ENCODE peak calls at places on chromosomes 12 and 14, in eight cellular contexts. One of them, this sample, is unnamed.
A peak's percentile ranks its signal among the peaks of the same experiment; 100 is the strongest.

GRCh38 chr14:29749327-29749726 is 178.3 kb downstream of the PRKD1 start:
- DNase-seq in left ventricle myocardium inferior: no peak
- DNase-seq in heart left ventricle: no peak
- DNase-seq in lower lobe of right lung: no peak
- DNase-seq in bronchial epithelial cell: no peak
- DNase-seq in naive thymus-derived CD4-positive, alpha-beta T cell: no peak
- DNase-seq in body of pancreas: no peak
- DNase-seq in BE2C: no peak
- DNase-seq in this sample: no peak

GRCh38 chr14:95258754-95259593 is 60.7 kb downstream of the CLMN start:
- DNase-seq in body of pancreas: no peak
- DNase-seq in left ventricle myocardium inferior: no peak
- DNase-seq in lower lobe of right lung: no peak
- DNase-seq in BE2C: no peak
- DNase-seq in bronchial epithelial cell: no peak
- DNase-seq in heart left ventricle: no peak
- DNase-seq in naive thymus-derived CD4-positive, alpha-beta T cell: no peak
- DNase-seq in this sample: no peak

GRCh38 chr12:116366456-116366776 is 88.9 kb upstream of the MED13L start:
- DNase-seq in heart left ventricle: no peak
- DNase-seq in bronchial epithelial cell: no peak
- DNase-seq in BE2C: peak; percentile 89
- DNase-seq in lower lobe of right lung: peak; percentile 63
- DNase-seq in body of pancreas: peak; percentile 92
- DNase-seq in naive thymus-derived CD4-positive, alpha-beta T cell: no peak
- DNase-seq in left ventricle myocardium inferior: no peak
- DNase-seq in this sample: no peak

GRCh38 chr12:95815635-95816212 is 25.2 kb upstream of the NTN4 start:
- DNase-seq in left ventricle myocardium inferior: no peak
- DNase-seq in body of pancreas: no peak
- DNase-seq in BE2C: no peak
- DNase-seq in bronchial epithelial cell: peak; percentile 52
- DNase-seq in lower lobe of right lung: no peak
- DNase-seq in heart left ventricle: no peak
- DNase-seq in naive thymus-derived CD4-positive, alpha-beta T cell: no peak
- DNase-seq in this sample: no peak

GRCh38 chr12:126191037-126191891 is 1126.0 kb downstream of the AACS start:
- DNase-seq in lower lobe of right lung: no peak
- DNase-seq in BE2C: peak; percentile 5
- DNase-seq in body of pancreas: peak; percentile 86
- DNase-seq in heart left ventricle: no peak
- DNase-seq in naive thymus-derived CD4-positive, alpha-beta T cell: no peak
- DNase-seq in left ventricle myocardium inferior: no peak
- DNase-seq in bronchial epithelial cell: no peak
- DNase-seq in this sample: peak; percentile 2

GRCh38 chr12:39571351-39571750 is 48.3 kb downstream of the ABCD2 start:
- DNase-seq in bronchial epithelial cell: peak; percentile 46
- DNase-seq in naive thymus-derived CD4-positive, alpha-beta T cell: no peak
- DNase-seq in lower lobe of right lung: no peak
- DNase-seq in BE2C: no peak
- DNase-seq in heart left ventricle: no peak
- DNase-seq in body of pancreas: no peak
- DNase-seq in left ventricle myocardium inferior: no peak
- DNase-seq in this sample: no peak

GRCh38 chr14:24362241-24362960 is 5.6 kb upstream of the NFATC4 start:
- DNase-seq in left ventricle myocardium inferior: no peak
- DNase-seq in BE2C: no peak
- DNase-seq in naive thymus-derived CD4-positive, alpha-beta T cell: no peak
- DNase-seq in heart left ventricle: no peak
- DNase-seq in bronchial epithelial cell: no peak
- DNase-seq in body of pancreas: no peak
- DNase-seq in lower lobe of right lung: no peak
- DNase-seq in this sample: no peak

GRCh38 chr14:94677747-94678146 is 65.6 kb downstream of the SERPINA3 start:
- DNase-seq in BE2C: no peak
- DNase-seq in body of pancreas: no peak
- DNase-seq in lower lobe of right lung: no peak
- DNase-seq in heart left ventricle: no peak
- DNase-seq in left ventricle myocardium inferior: no peak
- DNase-seq in naive thymus-derived CD4-positive, alpha-beta T cell: no peak
- DNase-seq in bronchial epithelial cell: no peak
- DNase-seq in this sample: no peak

GRCh38 chr12:92278378-92278828 is 132.8 kb upstream of the BTG1 start:
- DNase-seq in body of pancreas: no peak
- DNase-seq in BE2C: no peak
- DNase-seq in left ventricle myocardium inferior: no peak
- DNase-seq in lower lobe of right lung: no peak
- DNase-seq in bronchial epithelial cell: no peak
- DNase-seq in heart left ventricle: no peak
- DNase-seq in naive thymus-derived CD4-positive, alpha-beta T cell: no peak
- DNase-seq in this sample: peak; percentile 33

GRCh38 chr12:54002915-54003339 is 3.0 kb downstream of the HOXC9 start:
- DNase-seq in body of pancreas: no peak
- DNase-seq in naive thymus-derived CD4-positive, alpha-beta T cell: no peak
- DNase-seq in lower lobe of right lung: no peak
- DNase-seq in heart left ventricle: no peak
- DNase-seq in bronchial epithelial cell: no peak
- DNase-seq in left ventricle myocardium inferior: no peak
- DNase-seq in BE2C: no peak
- DNase-seq in this sample: no peak

GRCh38 chr12:54003625-54004024 is 3.7 kb downstream of the HOXC9 start:
- DNase-seq in body of pancreas: no peak
- DNase-seq in naive thymus-derived CD4-positive, alpha-beta T cell: no peak
- DNase-seq in bronchial epithelial cell: no peak
- DNase-seq in heart left ventricle: no peak
- DNase-seq in lower lobe of right lung: no peak
- DNase-seq in left ventricle myocardium inferior: no peak
- DNase-seq in BE2C: peak; percentile 58
- DNase-seq in this sample: no peak

GRCh38 chr12:54004841-54005530 is 3.8 kb upstream of the HOXC8 start:
- DNase-seq in naive thymus-derived CD4-positive, alpha-beta T cell: no peak
- DNase-seq in heart left ventricle: no peak
- DNase-seq in BE2C: no peak
- DNase-seq in left ventricle myocardium inferior: no peak
- DNase-seq in bronchial epithelial cell: no peak
- DNase-seq in lower lobe of right lung: no peak
- DNase-seq in body of pancreas: no peak
- DNase-seq in this sample: no peak

GRCh38 chr12:54005531-54005852 is 3.3 kb upstream of the HOXC8 start:
- DNase-seq in body of pancreas: no peak
- DNase-seq in heart left ventricle: no peak
- DNase-seq in left ventricle myocardium inferior: no peak
- DNase-seq in lower lobe of right lung: no peak
- DNase-seq in naive thymus-derived CD4-positive, alpha-beta T cell: no peak
- DNase-seq in bronchial epithelial cell: no peak
- DNase-seq in BE2C: no peak
- DNase-seq in this sample: no peak

DNA sequence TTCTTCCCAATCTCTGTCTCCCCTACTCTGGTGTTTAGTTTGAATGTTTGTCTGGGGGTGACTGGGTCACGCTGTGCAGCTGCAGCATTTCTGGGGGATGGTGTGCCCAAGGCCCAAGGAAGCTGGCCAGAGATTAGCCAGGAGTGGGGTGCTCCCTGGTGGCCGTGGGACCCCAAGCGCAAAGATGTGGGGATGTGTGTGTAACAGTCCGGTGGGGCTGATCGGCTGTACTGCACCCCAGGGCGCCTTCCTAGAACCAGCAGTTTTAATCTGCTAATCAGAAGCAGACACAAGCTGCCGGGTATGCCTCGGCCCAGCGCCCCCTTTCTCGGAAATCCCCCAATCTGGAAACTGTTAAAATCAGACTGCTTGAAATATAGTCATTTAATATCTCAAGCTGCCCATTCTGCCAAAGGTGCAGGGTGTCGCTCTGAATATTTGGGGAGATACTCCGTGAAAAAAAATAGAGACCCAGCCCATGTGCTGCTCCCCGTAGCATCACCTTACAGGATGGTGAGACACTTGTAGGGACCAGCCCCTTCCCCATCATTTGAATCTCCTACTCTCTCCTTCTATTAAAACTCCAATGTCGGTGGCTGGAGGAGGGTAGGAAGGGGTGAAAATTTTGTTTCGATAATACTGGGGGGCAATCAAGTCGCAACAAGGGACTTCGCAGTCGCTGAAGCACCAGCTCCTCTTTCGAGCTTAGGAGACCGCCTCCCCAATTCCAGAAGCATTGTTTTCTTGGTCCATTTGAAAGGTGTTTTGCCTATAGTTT is 4.3 kb downstream of the HOXC9 start:
- DNase-seq in naive thymus-derived CD4-positive, alpha-beta T cell: no peak
- DNase-seq in lower lobe of right lung: no peak
- DNase-seq in bronchial epithelial cell: no peak
- DNase-seq in heart left ventricle: no peak
- DNase-seq in body of pancreas: no peak
- DNase-seq in BE2C: no peak
- DNase-seq in left ventricle myocardium inferior: no peak
- DNase-seq in this sample: no peak
- H3K27me3 ChIP-seq in naive thymus-derived CD4-positive, alpha-beta T cell: peaks cover 75% of the 10 kb centered on the region
- H3K27me3 ChIP-seq in lower lobe of right lung: peaks cover 96% of the 10 kb centered on the region
- H3K27me3 ChIP-seq in bronchial epithelial cell: peaks cover 86% of the 10 kb centered on the region
- H3K27me3 ChIP-seq in heart left ventricle: peaks cover 84% of the 10 kb centered on the region
- H3K27me3 ChIP-seq in body of pancreas: peaks cover 6% of the 10 kb centered on the region
- H3K27me3 ChIP-seq in BE2C: no peaks in the 10 kb centered on the region
- H3K27me3 ChIP-seq in left ventricle myocardium inferior: peaks cover 98% of the 10 kb centered on the region
- H3K27me3 ChIP-seq in this sample: peaks cover 100% of the 10 kb centered on the region

GRCh38 chr14:103334644-103335603 is 887 bp downstream of the EIF5 start:
- DNase-seq in bronchial epithelial cell: peak; percentile 61
- DNase-seq in BE2C: peak; percentile 68
- DNase-seq in heart left ventricle: peak; percentile 77
- DNase-seq in left ventricle myocardium inferior: peak; percentile 57
- DNase-seq in naive thymus-derived CD4-positive, alpha-beta T cell: peak; percentile 52
- DNase-seq in body of pancreas: peak; percentile 77
- DNase-seq in lower lobe of right lung: peak; percentile 88
- DNase-seq in this sample: peak; percentile 72

GRCh38 chr14:103336191-103336590 is 2.2 kb downstream of the EIF5 start:
- DNase-seq in body of pancreas: no peak
- DNase-seq in bronchial epithelial cell: no peak
- DNase-seq in naive thymus-derived CD4-positive, alpha-beta T cell: no peak
- DNase-seq in lower lobe of right lung: no peak
- DNase-seq in left ventricle myocardium inferior: no peak
- DNase-seq in BE2C: no peak
- DNase-seq in heart left ventricle: no peak
- DNase-seq in this sample: no peak

GRCh38 chr14:103340480-103341212 is 6.6 kb downstream of the EIF5 start:
- DNase-seq in heart left ventricle: no peak
- DNase-seq in lower lobe of right lung: no peak
- DNase-seq in BE2C: no peak
- DNase-seq in naive thymus-derived CD4-positive, alpha-beta T cell: no peak
- DNase-seq in left ventricle myocardium inferior: no peak
- DNase-seq in bronchial epithelial cell: no peak
- DNase-seq in body of pancreas: no peak
- DNase-seq in this sample: no peak

GRCh38 chr14:103339561-103339960 is 5.5 kb downstream of the EIF5 start:
- DNase-seq in bronchial epithelial cell: no peak
- DNase-seq in left ventricle myocardium inferior: no peak
- DNase-seq in naive thymus-derived CD4-positive, alpha-beta T cell: no peak
- DNase-seq in body of pancreas: no peak
- DNase-seq in heart left ventricle: no peak
- DNase-seq in BE2C: no peak
- DNase-seq in lower lobe of right lung: no peak
- DNase-seq in this sample: no peak

GRCh38 chr14:103337794-103338193 is 3.8 kb downstream of the EIF5 start:
- DNase-seq in left ventricle myocardium inferior: no peak
- DNase-seq in lower lobe of right lung: no peak
- DNase-seq in heart left ventricle: no peak
- DNase-seq in bronchial epithelial cell: no peak
- DNase-seq in BE2C: no peak
- DNase-seq in body of pancreas: no peak
- DNase-seq in naive thymus-derived CD4-positive, alpha-beta T cell: no peak
- DNase-seq in this sample: no peak
- H3K36me3 ChIP-seq in left ventricle myocardium inferior: peaks cover 77% of the 10 kb centered on the region
- H3K36me3 ChIP-seq in lower lobe of right lung: peaks cover 77% of the 10 kb centered on the region
- H3K36me3 ChIP-seq in heart left ventricle: peaks cover 64% of the 10 kb centered on the region
- H3K36me3 ChIP-seq in bronchial epithelial cell: peaks cover 42% of the 10 kb centered on the region
- H3K36me3 ChIP-seq in BE2C: peaks cover 83% of the 10 kb centered on the region
- H3K36me3 ChIP-seq in body of pancreas: peaks cover 30% of the 10 kb centered on the region
- H3K36me3 ChIP-seq in naive thymus-derived CD4-positive, alpha-beta T cell: peaks cover 86% of the 10 kb centered on the region
- H3K36me3 ChIP-seq in this sample: peaks cover 75% of the 10 kb centered on the region

GRCh38 chr12:129001-129400 is 62.4 kb downstream of the IQSEC3 start:
- DNase-seq in body of pancreas: no peak
- DNase-seq in lower lobe of right lung: no peak
- DNase-seq in BE2C: no peak
- DNase-seq in naive thymus-derived CD4-positive, alpha-beta T cell: no peak
- DNase-seq in left ventricle myocardium inferior: no peak
- DNase-seq in bronchial epithelial cell: no peak
- DNase-seq in heart left ventricle: no peak
- DNase-seq in this sample: no peak

GRCh38 chr12:128079-128478 is 61.5 kb downstream of the IQSEC3 start:
- DNase-seq in naive thymus-derived CD4-positive, alpha-beta T cell: no peak
- DNase-seq in BE2C: no peak
- DNase-seq in bronchial epithelial cell: no peak
- DNase-seq in body of pancreas: no peak
- DNase-seq in heart left ventricle: no peak
- DNase-seq in lower lobe of right lung: no peak
- DNase-seq in left ventricle myocardium inferior: no peak
- DNase-seq in this sample: no peak

GRCh38 chr12:121647-122046 is 55.1 kb downstream of the IQSEC3 start:
- DNase-seq in heart left ventricle: no peak
- DNase-seq in bronchial epithelial cell: no peak
- DNase-seq in naive thymus-derived CD4-positive, alpha-beta T cell: no peak
- DNase-seq in body of pancreas: no peak
- DNase-seq in lower lobe of right lung: no peak
- DNase-seq in BE2C: no peak
- DNase-seq in left ventricle myocardium inferior: no peak
- DNase-seq in this sample: peak; percentile 32

GRCh38 chr12:125561-125960 is 59.0 kb downstream of the IQSEC3 start:
- DNase-seq in BE2C: no peak
- DNase-seq in bronchial epithelial cell: no peak
- DNase-seq in body of pancreas: no peak
- DNase-seq in lower lobe of right lung: no peak
- DNase-seq in naive thymus-derived CD4-positive, alpha-beta T cell: no peak
- DNase-seq in left ventricle myocardium inferior: no peak
- DNase-seq in heart left ventricle: no peak
- DNase-seq in this sample: no peak

DNA sequence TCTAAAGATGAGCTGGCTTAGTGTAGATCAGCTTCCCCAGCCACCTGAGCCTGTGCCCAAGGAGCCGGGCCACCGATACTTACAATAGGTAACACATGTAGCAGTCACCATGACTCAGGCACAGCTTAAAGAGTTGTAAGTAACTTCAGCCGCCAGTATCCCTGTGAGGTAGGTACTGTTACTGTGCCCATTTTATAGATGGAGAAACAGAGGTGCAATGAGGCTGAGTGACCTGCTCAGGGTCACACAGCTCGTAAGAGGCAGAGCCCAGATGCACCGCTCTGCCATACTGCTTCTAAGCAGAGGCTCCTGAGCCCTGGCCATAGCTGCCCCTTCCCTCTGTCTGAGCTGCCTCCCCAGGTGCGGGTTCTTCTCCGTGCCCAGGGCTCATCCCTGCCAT is 58.5 kb downstream of the IQSEC3 start:
- DNase-seq in BE2C: no peak
- DNase-seq in body of pancreas: no peak
- DNase-seq in lower lobe of right lung: no peak
- DNase-seq in left ventricle myocardium inferior: no peak
- DNase-seq in bronchial epithelial cell: no peak
- DNase-seq in naive thymus-derived CD4-positive, alpha-beta T cell: no peak
- DNase-seq in heart left ventricle: no peak
- DNase-seq in this sample: no peak
- H3K27me3 ChIP-seq in BE2C: no peaks in the 10 kb centered on the region
- H3K27me3 ChIP-seq in body of pancreas: no peaks in the 10 kb centered on the region
- H3K27me3 ChIP-seq in lower lobe of right lung: no peaks in the 10 kb centered on the region
- H3K27me3 ChIP-seq in left ventricle myocardium inferior: peaks cover 44% of the 10 kb centered on the region
- H3K27me3 ChIP-seq in bronchial epithelial cell: no peaks in the 10 kb centered on the region
- H3K27me3 ChIP-seq in naive thymus-derived CD4-positive, alpha-beta T cell: no peaks in the 10 kb centered on the region
- H3K27me3 ChIP-seq in heart left ventricle: no peaks in the 10 kb centered on the region
- H3K27me3 ChIP-seq in this sample: no peaks in the 10 kb centered on the region

GRCh38 chr12:112482734-112483133 is 64.0 kb downstream of the PTPN11 start:
- DNase-seq in bronchial epithelial cell: no peak
- DNase-seq in BE2C: no peak
- DNase-seq in body of pancreas: no peak
- DNase-seq in naive thymus-derived CD4-positive, alpha-beta T cell: no peak
- DNase-seq in lower lobe of right lung: no peak
- DNase-seq in left ventricle myocardium inferior: no peak
- DNase-seq in heart left ventricle: no peak
- DNase-seq in this sample: no peak
- H3K36me3 ChIP-seq in bronchial epithelial cell: peaks cover 17% of the 10 kb centered on the region
- H3K36me3 ChIP-seq in BE2C: peaks cover 60% of the 10 kb centered on the region
- H3K36me3 ChIP-seq in body of pancreas: peaks cover 24% of the 10 kb centered on the region
- H3K36me3 ChIP-seq in naive thymus-derived CD4-positive, alpha-beta T cell: peaks cover 91% of the 10 kb centered on the region
- H3K36me3 ChIP-seq in lower lobe of right lung: peaks cover 98% of the 10 kb centered on the region
- H3K36me3 ChIP-seq in left ventricle myocardium inferior: peaks cover 94% of the 10 kb centered on the region
- H3K36me3 ChIP-seq in heart left ventricle: peaks cover 22% of the 10 kb centered on the region
- H3K36me3 ChIP-seq in this sample: peaks cover 33% of the 10 kb centered on the region